ENCODE peak calls at places on chromosome 9, in seven cellular contexts. P, H, L, Z, O, K and S are unnamed samples.

GRCh38 chr9:70260007-70260443 is 1.2 kb downstream of the SMC5 start:
- DNase-seq in Z (no peak), H (no peak), L (no peak), K (no peak), O (no peak), P (no peak), S (no peak)

GRCh38 chr9:17906204-17906840 is 327.5 kb downstream of the SH3GL2 start:
- DNase-seq in K (no peak), Z (no peak), H (no peak), O (peak), P (no peak), L (peak), S (no peak)

GRCh38 chr9:94078086-94078485 is 6.2 kb upstream of the PTPDC1 start:
- DNase-seq in L (no peak), P (no peak), Z (no peak), O (no peak), K (no peak), H (no peak), S (no peak)

GRCh38 chr9:2047144-2047671 is 32.1 kb downstream of the SMARCA2 start:
- DNase-seq in P (no peak), O (no peak), H (no peak), Z (no peak), K (no peak), L (peak), S (no peak)

GRCh38 chr9:129783516-129784361 is 19.2 kb upstream of the TOR1B start:
- DNase-seq in H (no peak), P (peak), Z (peak), L (peak), O (peak), K (peak), S (peak)

GRCh38 chr9:13648676-13649075 is 369.2 kb upstream of the MPDZ start:
- DNase-seq in Z (no peak), L (no peak), O (no peak), P (peak), H (no peak), K (no peak), S (no peak)

GRCh38 chr9:98365227-98365669 is 109.8 kb upstream of the TBC1D2 start:
- DNase-seq in Z (no peak), O (no peak), H (no peak), L (no peak), P (peak), K (no peak), S (peak)

GRCh38 chr9:4489562-4489918 is 728 bp upstream of the SLC1A1 start:
- DNase-seq in H (no peak), O (no peak), Z (no peak), P (peak), K (no peak), L (peak), S (no peak)

GRCh38 chr9:114738581-114739316 is 56.8 kb upstream of the TEX48 start:
- DNase-seq in K (no peak), H (peak), L (peak), O (peak), P (peak), Z (peak), S (peak)

GRCh38 chr9:127506814-127507750 is 55.8 kb downstream of the LRSAM1 start:
- DNase-seq in H (no peak), O (no peak), P (peak), L (no peak), K (no peak), Z (no peak), S (no peak)

GRCh38 chr9:110033869-110034268 is 174.1 kb downstream of the C9orf152 start:
- DNase-seq in O (no peak), Z (no peak), K (no peak), L (no peak), P (peak), H (no peak), S (no peak)

GRCh38 chr9:27278374-27278773 is 18.6 kb downstream of the EQTN start:
- DNase-seq in L (no peak), K (no peak), O (no peak), P (no peak), Z (no peak), H (no peak), S (no peak)

GRCh38 chr9:128899566-128900322 is 17.8 kb downstream of the LRRC8A start:
- DNase-seq in Z (no peak), H (no peak), P (no peak), O (no peak), L (no peak), K (no peak), S (peak)

GRCh38 chr9:111886983-111887718 is 9.5 kb upstream of the UGCG start:
- DNase-seq in L (no peak), O (no peak), K (no peak), P (no peak), H (no peak), Z (no peak), S (no peak)

GRCh38 chr9:18385676-18386075 is 88.3 kb upstream of the ADAMTSL1 start:
- DNase-seq in H (no peak), O (no peak), K (peak), Z (no peak), L (no peak), P (no peak), S (no peak)

GRCh38 chr9:11915699-11916098 is 777.5 kb upstream of the TYRP1 start:
- DNase-seq in H (no peak), Z (no peak), O (no peak), K (no peak), L (peak), P (no peak), S (no peak)

GRCh38 chr9:12502520-12502919 is 190.7 kb upstream of the TYRP1 start:
- DNase-seq in L (no peak), Z (no peak), H (no peak), P (no peak), O (no peak), K (no peak), S (no peak)

GRCh38 chr9:13213337-13213736 is 66.2 kb downstream of the MPDZ start:
- DNase-seq in O (no peak), P (peak), L (no peak), H (no peak), K (peak), Z (no peak), S (no peak)

GRCh38 chr9:131633491-131634031 is 88.2 kb downstream of the PRRT1B start:
- DNase-seq in P (no peak), O (no peak), H (no peak), Z (no peak), K (no peak), L (no peak), S (no peak)

GRCh38 chr9:84759300-84759750 is 89.8 kb downstream of the NTRK2 start:
- DNase-seq in P (no peak), Z (no peak), H (no peak), L (no peak), K (no peak), O (no peak), S (no peak)

GRCh38 chr9:36862206-36863145 is 171.6 kb downstream of the PAX5 start:
- DNase-seq in O (no peak), P (peak), K (peak), Z (no peak), L (peak), H (no peak), S (peak)

GRCh38 chr9:8329561-8330283 is 530.1 kb upstream of the DMAC1 start:
- DNase-seq in K (no peak), H (no peak), P (no peak), L (peak), O (no peak), Z (no peak), S (no peak)

GRCh38 chr9:105881654-105882349 is 187.5 kb downstream of the TMEM38B start:
- DNase-seq in K (peak), H (no peak), L (peak), Z (peak), P (peak), O (peak), S (peak)

GRCh38 chr9:118533101-118533500 is 828.9 kb downstream of the TLR4 start:
- DNase-seq in P (peak), H (no peak), K (no peak), Z (no peak), L (no peak), O (no peak), S (no peak)

GRCh38 chr9:36903541-36904435 is 130.3 kb downstream of the PAX5 start:
- DNase-seq in K (no peak), Z (no peak), H (no peak), L (no peak), P (peak), O (peak), S (no peak)

GRCh38 chr9:131657890-131658752 is 81.8 kb downstream of the RAPGEF1 start:
- DNase-seq in H (no peak), Z (no peak), O (no peak), L (no peak), K (no peak), P (peak), S (no peak)

GRCh38 chr9:110650991-110651411 is 17.6 kb upstream of the MUSK start:
- DNase-seq in Z (no peak), H (no peak), O (no peak), K (peak), L (no peak), P (peak), S (no peak)

GRCh38 chr9:34585946-34586705 is 3.4 kb downstream of the CNTFR start:
- DNase-seq in L (no peak), P (no peak), Z (no peak), K (no peak), H (no peak), O (no peak), S (no peak)

GRCh38 chr9:134627417-134628353 is 13.9 kb upstream of the COL5A1 start:
- DNase-seq in L (no peak), H (no peak), P (no peak), O (peak), K (no peak), Z (no peak), S (no peak)

GRCh38 chr9:112012026-112012902 is 115.7 kb downstream of the UGCG start:
- DNase-seq in Z (no peak), K (peak), P (peak), L (peak), H (no peak), O (no peak), S (peak)

GRCh38 chr9:36407122-36407723 is 7.2 kb upstream of the RNF38 start:
- DNase-seq in P (peak), H (no peak), L (peak), Z (peak), O (peak), K (peak), S (peak)